ENCODE peak calls at places on chromosomes 2 and 18, in six cellular contexts. F, L, D, H, J and T are unnamed samples. For H3K4me1, the result is how much of the 10 kb centered on the place peaks cover.

GRCh38 chr2:173854840-173855239 is 110.3 kb downstream of the SP3 start:
- DNase-seq in F (no peak), L (no peak), D (peak), H (no peak), J (peak), T (no peak)

GRCh38 chr2:159832858-159833257 is 34.9 kb upstream of the CD302 start:
- DNase-seq in F (no peak), L (no peak), D (no peak), H (no peak), J (no peak), T (no peak)

GRCh38 chr2:43269074-43269572 is 42.7 kb upstream of the ZFP36L2 start:
- DNase-seq in F (no peak), L (peak), D (peak), H (no peak), J (peak), T (peak)

GRCh38 chr2:42859006-42859552 is 66.7 kb upstream of the HAAO start:
- DNase-seq in F (peak), L (no peak), D (peak), H (peak), J (peak), T (peak)

GRCh38 chr18:79637921-79638855 is 41.4 kb upstream of the CTDP1 start:
- DNase-seq in F (peak), L (peak), D (no peak), H (no peak), J (no peak), T (no peak)

GRCh38 chr2:46547223-46548102 is 68.1 kb downstream of the TMEM247 start:
- DNase-seq in F (no peak), L (no peak), D (no peak), H (no peak), J (no peak), T (peak)

GRCh38 chr2:58967736-58968135 is 726.6 kb upstream of the FANCL start:
- DNase-seq in F (no peak), L (no peak), D (no peak), H (no peak), J (no peak), T (no peak)

GRCh38 chr2:179461367-179461886 is 196.8 kb upstream of the SESTD1 start:
- DNase-seq in F (no peak), L (no peak), D (no peak), H (no peak), J (no peak), T (no peak)

GRCh38 chr2:238157506-238158017 is 1.2 kb upstream of the ERFE start:
- DNase-seq in F (peak), L (no peak), D (no peak), H (no peak), J (no peak), T (no peak)

GRCh38 chr2:219249203-219249980 is 3.7 kb upstream of the TUBA4B start:
- DNase-seq in F (peak), L (peak), D (peak), H (peak), J (peak), T (peak)

GRCh38 chr2:73916666-73917065 is 10.0 kb upstream of the DGUOK start:
- DNase-seq in F (no peak), L (no peak), D (no peak), H (no peak), J (no peak), T (no peak)

GRCh38 chr2:239459056-239459455 is 58.2 kb upstream of the HDAC4 start:
- DNase-seq in F (no peak), L (peak), D (no peak), H (no peak), J (no peak), T (no peak)

GRCh38 chr2:217038001-217038400 is 178.1 kb upstream of the TNP1 start:
- DNase-seq in F (no peak), L (no peak), D (no peak), H (no peak), J (no peak), T (no peak)

GRCh38 chr18:22539045-22539444 is 121.3 kb upstream of the CTAGE1 start:
- DNase-seq in F (no peak), L (no peak), D (no peak), H (no peak), J (no peak), T (peak)

GRCh38 chr2:88709117-88709739 is 17.8 kb downstream of the RPIA start:
- DNase-seq in F (no peak), L (no peak), D (peak), H (no peak), J (peak), T (no peak)

GRCh38 chr2:19623488-19623887 is 265.1 kb upstream of the OSR1 start:
- DNase-seq in F (no peak), L (no peak), D (peak), H (no peak), J (peak), T (no peak)

GRCh38 chr2:86011449-86011941 is 94.2 kb downstream of the POLR1A start:
- DNase-seq in F (no peak), L (peak), D (no peak), H (no peak), J (no peak), T (no peak)

GRCh38 chr18:7062236-7062635 is 55.4 kb downstream of the LAMA1 start:
- DNase-seq in F (no peak), L (no peak), D (no peak), H (no peak), J (no peak), T (no peak)

GRCh38 chr2:157696036-157696435 is 67.4 kb upstream of the ACVR1C start:
- DNase-seq in F (no peak), L (no peak), D (no peak), H (no peak), J (no peak), T (no peak)

GRCh38 chr2:138997849-138998517 is 217.8 kb upstream of the NXPH2 start:
- DNase-seq in F (no peak), L (no peak), D (no peak), H (no peak), J (peak), T (no peak)

GRCh38 chr18:79199691-79200374 is 130.6 kb downstream of the ATP9B start:
- DNase-seq in F (no peak), L (no peak), D (no peak), H (no peak), J (peak), T (no peak)

GRCh38 chr18:48405108-48405507 is 4.1 kb downstream of the ZBTB7C start:
- DNase-seq in F (no peak), L (no peak), D (no peak), H (no peak), J (peak), T (no peak)

GRCh38 chr2:56009758-56010534 is 86.4 kb upstream of the EFEMP1 start:
- DNase-seq in F (peak), L (no peak), D (peak), H (peak), J (peak), T (no peak)

GRCh38 chr18:63363951-63364350 is 3.1 kb downstream of the KDSR start:
- DNase-seq in F (no peak), L (no peak), D (no peak), H (no peak), J (no peak), T (no peak)

GRCh38 chr18:33906046-33906445 is 318.7 kb downstream of the NOL4 start:
- DNase-seq in F (no peak), L (no peak), D (no peak), H (no peak), J (no peak), T (no peak)

GRCh38 chr2:16031848-16032159 is 91.5 kb downstream of the MYCN start:
- DNase-seq in F (no peak), L (no peak), D (no peak), H (no peak), J (no peak), T (no peak)

GRCh38 chr2:88751770-88752169 is 60.3 kb downstream of the RPIA start:
- DNase-seq in F (no peak), L (no peak), D (no peak), H (peak), J (no peak), T (no peak)

GRCh38 chr2:112138143-112139032 is at the start of gene FBLN7:
- DNase-seq in F (peak), L (no peak), D (no peak), H (no peak), J (peak), T (no peak)

GRCh38 chr2:68767031-68767961 is 32.7 kb downstream of the ARHGAP25 start:
- DNase-seq in F (no peak), L (peak), D (no peak), H (peak), J (no peak), T (no peak)

GRCh38 chr18:58525517-58525916 is 103.4 kb downstream of the ALPK2 start:
- DNase-seq in F (no peak), L (no peak), D (no peak), H (no peak), J (no peak), T (no peak)

GRCh38 chr2:1626271-1626681 is 118.0 kb downstream of the PXDN start:
- DNase-seq in F (no peak), L (peak), D (peak), H (no peak), J (no peak), T (no peak)

GRCh38 chr2:166126014-166126639 is 1.7 kb downstream of the SCN1A start:
- DNase-seq in F (no peak), L (no peak), D (no peak), H (no peak), J (peak), T (no peak)

GRCh38 chr2:166125557-166125956 is 2.3 kb downstream of the SCN1A start:
- DNase-seq in F (no peak), L (no peak), D (no peak), H (no peak), J (no peak), T (no peak)

GRCh38 chr2:166128156-166128505 is 311 bp upstream of the SCN1A start:
- DNase-seq in F (no peak), L (no peak), D (no peak), H (no peak), J (no peak), T (no peak)

GRCh38 chr2:166127217-166128155 is at the start of gene SCN1A:
- DNase-seq in F (peak), L (no peak), D (peak), H (peak), J (peak), T (no peak)
- H3K4me3 ChIP-seq in F (peak), L (no peak), D (no peak), H (no peak), J (no peak), T (no peak)

DNA sequence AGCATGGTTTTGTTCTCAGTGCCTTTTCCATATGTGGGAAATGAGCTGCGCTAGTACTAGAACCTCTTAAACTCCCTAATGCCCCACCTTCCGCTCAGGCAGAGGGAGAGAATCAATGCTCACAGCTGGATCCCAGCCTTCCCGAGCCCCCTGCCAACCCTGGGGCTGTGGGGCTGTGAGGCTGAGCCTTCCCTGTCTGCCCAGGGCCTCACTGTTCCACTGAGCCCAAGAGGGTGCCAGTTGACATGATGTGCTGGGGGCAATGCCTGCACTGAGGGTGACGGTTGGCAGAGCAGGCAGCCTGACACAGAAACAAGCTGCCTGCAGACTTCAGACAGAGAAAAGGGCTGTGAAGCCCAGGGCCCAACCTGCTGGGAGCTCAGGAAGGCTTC is 602.4 kb upstream of the RAB6C start:
- DNase-seq in F (no peak), L (no peak), D (no peak), H (no peak), J (no peak), T (no peak)
- H3K4me1 ChIP-seq in F (under half), L (under half), D (under half), H (under half), J (under half), T (under half)

GRCh38 chr2:120879401-120880295 is 144.0 kb downstream of the GLI2 start:
- DNase-seq in F (peak), L (no peak), D (no peak), H (no peak), J (no peak), T (peak)
- TF ChIP-seq CTCF in F (peak), L (no peak), D (no peak), H (no peak), J (no peak), T (no peak)

GRCh38 chr2:84886791-84887190 is 5.9 kb upstream of the TRABD2A start:
- DNase-seq in F (no peak), L (no peak), D (no peak), H (no peak), J (no peak), T (no peak)

GRCh38 chr2:84885111-84885510 is 4.2 kb upstream of the TRABD2A start:
- DNase-seq in F (no peak), L (no peak), D (no peak), H (no peak), J (no peak), T (no peak)

GRCh38 chr2:84891355-84892010 is 10.6 kb upstream of the TRABD2A start:
- DNase-seq in F (no peak), L (no peak), D (no peak), H (no peak), J (no peak), T (no peak)

GRCh38 chr2:84889332-84889731 is 8.4 kb upstream of the TRABD2A start:
- DNase-seq in F (no peak), L (no peak), D (no peak), H (peak), J (no peak), T (no peak)

DNA sequence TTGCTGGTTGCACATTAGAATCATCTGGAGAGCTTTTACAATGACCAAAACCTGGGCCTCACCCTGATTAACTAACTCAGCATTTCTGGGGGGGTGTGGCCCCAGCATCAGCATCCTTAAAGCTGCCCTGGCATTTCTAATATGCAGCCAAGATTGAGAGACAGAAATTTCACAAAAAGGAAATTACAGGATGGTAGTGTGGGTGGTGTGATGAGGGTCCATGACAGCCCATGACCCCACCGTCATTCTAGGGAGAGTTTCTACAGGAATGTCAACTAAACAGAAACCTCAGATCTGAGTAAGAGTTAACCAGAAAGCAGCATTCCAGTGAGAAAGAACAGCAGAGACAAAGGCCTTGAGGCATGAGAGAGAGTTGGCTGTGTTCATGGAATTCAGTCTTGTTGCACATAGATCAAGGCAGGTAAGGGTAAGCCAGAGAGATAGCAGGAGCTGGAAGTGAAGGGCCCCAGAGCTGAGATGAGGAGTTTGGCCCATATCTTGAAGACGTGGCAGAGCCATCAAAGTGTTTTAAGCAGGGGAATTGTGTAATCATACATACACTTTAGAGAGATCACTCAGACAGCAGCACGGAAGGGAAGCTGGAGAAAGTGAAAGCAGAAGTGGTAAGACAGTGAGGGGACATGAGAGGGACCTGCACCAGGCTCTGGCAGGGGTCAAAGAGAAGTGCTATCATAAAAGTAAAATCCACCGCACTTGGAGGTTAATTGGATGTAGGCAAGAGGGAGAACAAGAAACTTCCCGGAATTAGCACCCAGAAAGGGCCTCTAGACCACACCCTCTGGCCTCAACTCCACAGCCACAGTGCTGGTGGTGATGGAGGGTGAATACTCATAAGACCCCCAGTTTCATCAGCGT is 7.8 kb upstream of the TRABD2A start:
- DNase-seq in F (no peak), L (no peak), D (no peak), H (peak), J (peak), T (no peak)
- H3K4me3 ChIP-seq in F (no peak), L (peak), D (no peak), H (peak), J (no peak), T (no peak)

GRCh38 chr2:168179592-168179991 is 67.8 kb downstream of the STK39 start:
- DNase-seq in F (no peak), L (no peak), D (no peak), H (no peak), J (no peak), T (no peak)
- H3K4me1 ChIP-seq in F (under half), L (under half), D (under half), H (under half), J (under half), T (under half)